ENCODE peak calls at places on chromosomes 13 and 19, in ten cellular contexts. M is CD4-positive, alpha-beta T cell; F is AG09309; A is WTC11; N is AG04449; L is mucosa of descending colon; V is pancreas; K is tibial nerve; S is kidney epithelial cell; P is H1. E is an unnamed sample.

GRCh38 chr19:11254662-11255061 is 7.7 kb downstream of the DOCK6 start:
- DNase-seq in M (no peak), F (no peak), A (no peak), N (no peak), L (peak; percentile 40), V (no peak), K (no peak), S (no peak), P (no peak), E (no peak)

GRCh38 chr19:4754248-4754647 is 30.6 kb upstream of the DPP9 start:
- DNase-seq in M (no peak), F (no peak), A (no peak), N (no peak), L (no peak), V (no peak), K (no peak), S (no peak), P (no peak), E (no peak)

GRCh38 chr13:99955107-99955746 is 16.3 kb downstream of the ZIC5 start:
- DNase-seq in M (no peak), F (no peak), A (no peak), N (no peak), L (no peak), V (no peak), K (no peak), S (no peak), P (peak; percentile 63), E (no peak)

GRCh38 chr19:39032164-39032918 is at the start of gene FBXO27:
- DNase-seq in M (peak; percentile 33), F (no peak), A (peak; percentile 87), N (no peak), L (peak; percentile 4), V (no peak), K (no peak), S (no peak), P (peak; percentile 86), E (no peak)

GRCh38 chr19:50703915-50704548 is 15.6 kb downstream of the SHANK1 start:
- DNase-seq in M (no peak), F (no peak), A (no peak), N (no peak), L (no peak), V (peak; percentile 30), K (no peak), S (no peak), P (no peak), E (no peak)

GRCh38 chr13:52599037-52599852 is 43.0 kb upstream of the HNRNPA1L2 start:
- DNase-seq in M (no peak), F (no peak), A (no peak), N (no peak), L (no peak), V (no peak), K (peak; percentile 28), S (no peak), P (no peak), E (no peak)

GRCh38 chr13:113759525-113760137 is 605 bp downstream of the TMEM255B start:
- DNase-seq in M (no peak), F (no peak), A (no peak), N (no peak), L (no peak), V (peak; percentile 63), K (peak; percentile 29), S (no peak), P (no peak), E (no peak)

GRCh38 chr19:50639121-50640112 is at the start of gene SYT3:
- DNase-seq in M (peak; percentile 51), F (no peak), A (peak; percentile 83), N (no peak), L (peak; percentile 17), V (peak; percentile 80), K (no peak), S (no peak), P (peak; percentile 80), E (no peak)

GRCh38 chr13:67742478-67742877 is 512.3 kb upstream of the PCDH9 start:
- DNase-seq in M (no peak), F (no peak), A (no peak), N (no peak), L (no peak), V (no peak), K (no peak), S (no peak), P (no peak), E (no peak)

GRCh38 chr13:67740871-67741475 is 510.8 kb upstream of the PCDH9 start:
- DNase-seq in M (no peak), F (no peak), A (no peak), N (no peak), L (no peak), V (no peak), K (no peak), S (no peak), P (no peak), E (no peak)

GRCh38 chr13:67735651-67736050 is 505.5 kb upstream of the PCDH9 start:
- DNase-seq in M (no peak), F (no peak), A (no peak), N (no peak), L (no peak), V (no peak), K (no peak), S (no peak), P (no peak), E (no peak)

DNA sequence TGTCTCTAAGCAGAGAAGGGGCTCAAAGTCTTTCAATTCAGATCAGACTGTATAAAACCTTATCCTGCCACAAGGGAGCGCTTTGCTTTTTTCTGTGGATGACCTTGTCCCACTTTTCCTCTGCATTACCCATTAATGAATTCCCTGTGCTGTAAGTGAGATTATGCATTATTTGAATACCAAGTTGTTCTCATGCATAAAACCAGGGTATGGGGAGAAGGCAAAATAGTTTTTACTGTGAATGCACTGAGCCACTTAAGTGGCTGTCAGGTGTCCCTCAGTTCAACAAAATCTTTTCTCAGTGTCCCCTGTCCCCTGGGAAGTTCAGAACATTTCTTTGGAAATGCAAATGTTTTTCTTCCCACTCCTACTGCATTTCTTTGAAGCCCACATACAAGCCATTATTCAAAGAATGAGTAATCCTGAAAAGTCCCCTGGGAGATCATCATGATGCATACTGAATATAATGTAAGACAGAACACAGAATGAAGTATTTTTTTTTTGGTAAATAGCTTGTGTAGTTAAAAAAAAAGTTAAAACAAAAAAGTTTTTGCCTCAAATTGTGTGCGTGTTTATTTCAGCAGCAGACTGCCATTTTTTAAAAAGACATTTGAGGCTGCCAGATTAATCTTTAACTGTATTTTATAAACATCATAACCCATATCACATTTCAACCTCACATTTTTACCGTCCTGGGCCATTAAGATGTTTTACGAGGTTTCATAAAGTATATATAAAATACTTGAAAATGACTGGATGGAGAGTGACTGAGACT is 506.7 kb upstream of the PCDH9 start:
- DNase-seq in M (no peak), F (no peak), A (peak; percentile 28), N (no peak), L (peak; percentile 41), V (no peak), K (no peak), S (peak; percentile 53), P (no peak), E (no peak)
- TF ChIP-seq CTCF in M (no peak), F (no peak), A (no peak), N (no peak), L (no peak), V (no peak), K (no peak), S (peak; percentile 55), P (peak; percentile 38), E (no peak)

GRCh38 chr19:56348289-56348877 is 33.7 kb upstream of the ZSCAN5A start:
- DNase-seq in M (no peak), F (no peak), A (peak; percentile 34), N (no peak), L (peak; percentile 32), V (no peak), K (no peak), S (no peak), P (peak; percentile 46), E (no peak)
- TF ChIP-seq CTCF in M (peak; percentile 16), F (peak; percentile 46), A (peak; percentile 56), N (peak; percentile 1), L (no peak), V (no peak), K (no peak), S (no peak), P (peak; percentile 46), E (peak; percentile 31)

GRCh38 chr13:110506396-110506795 is 55.1 kb downstream of the RAB20 start:
- DNase-seq in M (no peak), F (no peak), A (no peak), N (no peak), L (no peak), V (peak; percentile 81), K (no peak), S (no peak), P (no peak), E (no peak)

GRCh38 chr13:110509478-110509926 is 52.0 kb downstream of the RAB20 start:
- DNase-seq in M (no peak), F (no peak), A (no peak), N (no peak), L (no peak), V (no peak), K (no peak), S (no peak), P (no peak), E (no peak)

GRCh38 chr13:110505594-110505993 is 55.9 kb downstream of the RAB20 start:
- DNase-seq in M (no peak), F (no peak), A (no peak), N (no peak), L (no peak), V (no peak), K (no peak), S (no peak), P (no peak), E (no peak)

GRCh38 chr13:110506859-110507566 is 54.5 kb downstream of the RAB20 start:
- DNase-seq in M (no peak), F (no peak), A (no peak), N (no peak), L (peak; percentile 96), V (peak; percentile 92), K (peak; percentile 30), S (no peak), P (no peak), E (no peak)

GRCh38 chr13:110507678-110508381 is 53.7 kb downstream of the RAB20 start:
- DNase-seq in M (no peak), F (no peak), A (no peak), N (no peak), L (peak; percentile 82), V (peak; percentile 92), K (no peak), S (no peak), P (no peak), E (no peak)
- TF ChIP-seq CTCF in M (no peak), F (no peak), A (no peak), N (no peak), L (no peak), V (peak; percentile 34), K (no peak), S (no peak), P (no peak), E (no peak)

DNA sequence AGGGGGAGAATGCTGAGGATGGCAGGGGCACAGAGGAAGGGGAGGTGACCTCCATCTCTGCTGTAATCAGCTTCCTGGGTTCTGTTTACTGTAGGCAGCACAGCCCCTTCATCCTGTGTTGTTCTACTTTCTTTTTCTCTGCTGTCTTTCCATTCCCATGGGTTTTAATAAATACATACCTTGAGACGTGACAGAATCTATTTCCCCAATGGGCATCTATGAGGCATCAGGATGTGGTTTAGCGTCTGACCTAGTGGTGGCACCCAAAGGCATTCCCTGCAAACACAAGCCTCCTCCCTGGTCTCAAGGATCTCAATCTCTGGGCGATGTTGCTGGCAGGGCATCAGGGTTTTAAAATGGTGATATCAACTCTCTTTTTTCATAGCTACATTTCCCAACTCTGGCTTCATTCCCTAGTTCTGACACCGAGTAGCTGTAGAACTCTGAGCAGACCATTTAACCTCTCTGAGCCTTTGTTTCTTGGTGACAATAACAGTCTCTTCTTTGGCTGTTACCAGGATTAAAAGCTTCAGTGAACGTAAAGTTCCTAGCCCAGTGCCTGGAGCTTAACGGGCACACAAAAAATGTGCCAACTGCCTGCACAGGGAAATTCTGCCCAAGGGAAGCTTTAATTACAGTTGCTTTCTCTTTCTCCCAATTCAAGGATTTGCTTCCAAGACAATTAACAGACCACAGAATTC is 60.9 kb downstream of the ALOX5AP start:
- DNase-seq in M (no peak), F (peak; percentile 48), A (no peak), N (no peak), L (no peak), V (no peak), K (no peak), S (peak; percentile 31), P (no peak), E (no peak)
- TF ChIP-seq CTCF in M (no peak), F (no peak), A (no peak), N (no peak), L (no peak), V (no peak), K (no peak), S (no peak), P (no peak), E (peak; percentile 5)

E was measured in BJ.